ENCODE peak calls at places on chromosomes 7 and 10, in seven cellular contexts. B, E, F, K, I, C and N are unnamed samples.

GRCh38 chr7:5666361-5666760 is 115.1 kb downstream of the RNF216 start:
- DNase-seq in B (no peak), E (peak), F (no peak), K (no peak), I (peak), C (no peak), N (no peak)

GRCh38 chr10:108365541-108365940 is 1201.0 kb upstream of the SORCS1 start:
- DNase-seq in B (no peak), E (no peak), F (no peak), K (no peak), I (no peak), C (no peak), N (no peak)

GRCh38 chr10:5547934-5548660 is 23.3 kb downstream of the CALML3 start:
- DNase-seq in B (no peak), E (no peak), F (peak), K (no peak), I (no peak), C (peak), N (no peak)

GRCh38 chr10:35140727-35141126 is 14.1 kb downstream of the CREM start:
- DNase-seq in B (no peak), E (no peak), F (no peak), K (no peak), I (no peak), C (peak), N (no peak)

GRCh38 chr7:153521370-153521769 is 530.8 kb upstream of the DPP6 start:
- DNase-seq in B (no peak), E (no peak), F (no peak), K (no peak), I (no peak), C (no peak), N (no peak)

GRCh38 chr10:21523007-21523406 is 2.5 kb downstream of the SKIDA1 start:
- DNase-seq in B (no peak), E (no peak), F (no peak), K (no peak), I (peak), C (no peak), N (no peak)

GRCh38 chr7:36037121-36037662 is 115.9 kb upstream of the EEPD1 start:
- DNase-seq in B (peak), E (no peak), F (peak), K (no peak), I (peak), C (peak), N (no peak)

GRCh38 chr10:44935961-44936285 is 23.7 kb upstream of the RASSF4 start:
- DNase-seq in B (no peak), E (no peak), F (no peak), K (no peak), I (no peak), C (no peak), N (no peak)

GRCh38 chr10:94413374-94413773 is 11.0 kb downstream of the TBC1D12 start:
- DNase-seq in B (no peak), E (no peak), F (no peak), K (no peak), I (no peak), C (no peak), N (no peak)

GRCh38 chr7:43905209-43905946 is 1.0 kb downstream of the URGCP start:
- DNase-seq in B (no peak), E (peak), F (peak), K (no peak), I (peak), C (peak), N (no peak)

GRCh38 chr10:102449321-102450123 is 1.8 kb downstream of the C10orf95 start:
- DNase-seq in B (no peak), E (peak), F (peak), K (peak), I (peak), C (peak), N (no peak)

DNA sequence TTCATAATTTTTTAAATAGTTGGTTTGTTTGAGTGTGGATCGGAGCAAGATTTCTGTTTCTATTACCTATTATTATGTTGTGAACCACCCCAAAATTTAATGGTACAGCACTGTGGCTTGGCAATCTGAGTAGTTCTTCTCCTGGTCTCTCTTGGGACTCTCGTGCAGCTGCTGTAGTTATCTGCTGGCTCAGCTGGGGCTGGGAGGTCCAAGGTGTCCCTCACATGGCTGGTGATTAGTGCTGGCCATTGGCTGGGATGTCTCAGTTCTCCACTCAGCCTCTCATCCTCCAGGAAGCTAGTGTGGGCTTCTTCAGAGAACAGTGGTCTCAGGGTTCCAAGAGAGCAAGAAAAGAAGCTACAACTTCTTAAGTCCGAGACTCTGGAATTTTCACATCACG is 15.4 kb downstream of the NPFFR1 start:
- DNase-seq in B (no peak), E (no peak), F (no peak), K (no peak), I (no peak), C (no peak), N (no peak)
- H3K18ac ChIP-seq in B (no peak), E (no peak), F (no peak), K (no peak), I (no peak), C (no peak), N (no peak)

DNA sequence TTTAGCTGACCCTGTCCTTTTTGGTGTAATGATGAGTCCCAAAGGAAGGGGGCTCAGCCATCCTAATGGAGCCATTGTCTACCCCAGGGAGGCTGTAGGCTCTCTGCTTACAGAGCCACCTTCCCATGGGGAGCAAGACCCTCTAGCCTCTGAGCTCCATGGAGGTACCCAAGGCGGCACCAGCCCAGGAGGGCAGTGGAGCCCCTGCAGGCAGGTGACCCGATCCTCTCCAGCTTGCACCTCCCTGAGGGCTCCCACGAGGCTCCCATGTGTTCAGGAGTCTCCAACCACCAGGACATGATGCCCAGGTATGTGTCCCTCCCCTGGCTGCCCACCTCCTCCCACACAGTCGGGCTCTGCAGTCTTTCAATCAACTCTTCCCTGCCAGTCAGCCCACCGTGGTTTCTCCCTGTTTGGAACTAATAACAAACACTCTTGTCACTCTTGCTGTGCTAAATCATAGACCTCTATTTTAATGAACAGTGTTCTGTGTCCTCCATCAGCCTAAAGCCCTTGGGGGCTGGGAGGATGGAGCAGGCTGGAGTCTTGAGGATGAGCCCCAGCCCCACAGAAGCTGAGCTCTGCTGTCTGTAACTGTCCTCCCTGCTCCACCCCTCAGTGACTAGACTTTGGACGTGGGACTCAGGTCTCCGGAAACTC is 298.7 kb downstream of the WDR37 start:
- DNase-seq in B (no peak), E (no peak), F (no peak), K (no peak), I (no peak), C (no peak), N (no peak)
- H3K23ac ChIP-seq in B (no peak), E (no peak), F (no peak), K (no peak), I (no peak), C (no peak), N (no peak)

GRCh38 chr7:45331563-45331962 is 174.0 kb downstream of the RAMP3 start:
- DNase-seq in B (no peak), E (no peak), F (no peak), K (no peak), I (no peak), C (no peak), N (no peak)
- H3K18ac ChIP-seq in B (no peak), E (no peak), F (no peak), K (no peak), I (no peak), C (no peak), N (no peak)

GRCh38 chr7:108101759-108102158 is 28.4 kb downstream of the LAMB4 start:
- DNase-seq in B (no peak), E (no peak), F (no peak), K (no peak), I (no peak), C (no peak), N (no peak)
- H3K23ac ChIP-seq in B (peak), E (no peak), F (no peak), K (no peak), I (no peak), C (no peak), N (no peak)

GRCh38 chr10:74799840-74800239 is 26.6 kb upstream of the KAT6B start:
- DNase-seq in B (peak), E (no peak), F (peak), K (no peak), I (no peak), C (no peak), N (no peak)

GRCh38 chr10:74801447-74801846 is 25.0 kb upstream of the KAT6B start:
- DNase-seq in B (no peak), E (no peak), F (no peak), K (no peak), I (no peak), C (no peak), N (no peak)

GRCh38 chr10:74794531-74794930 is 31.9 kb upstream of the KAT6B start:
- DNase-seq in B (no peak), E (no peak), F (no peak), K (no peak), I (no peak), C (no peak), N (no peak)

GRCh38 chr10:74792726-74793125 is 33.7 kb upstream of the KAT6B start:
- DNase-seq in B (no peak), E (no peak), F (no peak), K (no peak), I (no peak), C (no peak), N (no peak)

DNA sequence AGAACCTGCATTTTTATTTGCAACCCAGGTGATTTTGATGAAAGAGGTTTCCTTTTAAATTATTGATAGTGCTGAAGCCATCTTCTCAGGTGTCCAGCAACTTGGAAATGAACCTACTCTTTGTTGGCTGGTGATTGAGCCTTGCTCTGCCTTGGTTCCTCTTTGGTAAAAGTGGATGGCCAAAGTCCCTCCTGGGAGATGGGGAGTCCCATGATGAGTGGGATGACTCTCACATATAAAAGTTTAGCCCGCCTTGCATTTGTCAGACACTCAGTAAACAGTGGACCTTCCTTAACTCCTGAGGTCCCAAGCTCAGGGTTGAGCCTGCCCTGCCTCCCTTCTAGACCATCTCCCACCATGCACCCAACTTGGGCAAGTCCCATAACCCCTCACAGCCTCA is 28.9 kb upstream of the KAT6B start:
- DNase-seq in B (no peak), E (no peak), F (no peak), K (no peak), I (no peak), C (no peak), N (no peak)
- H3K18ac ChIP-seq in B (no peak), E (no peak), F (no peak), K (no peak), I (no peak), C (no peak), N (no peak)

DNA sequence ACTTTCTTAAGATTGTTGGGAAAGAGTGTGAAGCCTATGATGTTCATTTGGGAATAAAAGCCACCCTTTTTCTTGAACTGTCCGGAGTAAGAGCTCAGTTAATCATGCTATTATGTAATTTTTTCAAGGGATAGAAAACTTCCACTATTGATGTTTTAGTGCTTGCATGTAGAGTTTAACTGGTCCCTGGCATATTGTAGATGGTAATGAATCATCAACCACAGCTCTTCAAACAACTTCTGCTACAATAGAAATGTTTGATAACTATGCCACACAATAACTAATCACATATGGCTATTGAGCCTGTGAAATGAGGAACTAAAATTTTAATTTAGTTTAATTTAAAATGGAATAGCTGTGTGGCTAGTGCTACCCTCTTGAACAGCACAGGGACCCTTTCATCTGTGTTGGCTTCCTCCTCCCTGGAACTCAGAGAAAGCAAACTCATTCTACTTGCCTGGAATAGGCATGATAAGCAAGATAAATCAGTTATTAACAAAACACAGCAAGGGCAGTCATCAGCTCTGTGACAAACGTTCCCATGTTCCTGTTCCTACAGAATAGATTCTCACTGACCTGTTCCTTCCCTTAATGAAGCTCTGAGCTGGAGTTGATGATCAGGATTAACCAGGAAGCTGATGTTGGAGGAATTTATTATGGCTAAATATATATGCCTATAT is 4.9 kb upstream of the SRI start:
- DNase-seq in B (peak), E (no peak), F (no peak), K (no peak), I (no peak), C (no peak), N (no peak)
- H3K23ac ChIP-seq in B (no peak), E (no peak), F (no peak), K (no peak), I (no peak), C (no peak), N (no peak)